ENCODE peak calls at places on chromosomes 16 and 17, in five cellular contexts. F is IMR-90, W is Peyer's patch, U is HepG2, B is upper lobe of right lung. H is an unnamed sample.

GRCh38 chr16:25027781-25028180 is 12.6 kb upstream of the ARHGAP17 start:
- DNase-seq in U (no peak), B (no peak), W (no peak), F (no peak), H (no peak)

GRCh38 chr16:50271148-50272041 is 5.0 kb downstream of the ADCY7 start:
- DNase-seq in W (no peak), B (no peak), F (no peak), U (peak), H (no peak)

GRCh38 chr17:13140750-13141149 is 122.9 kb upstream of the ELAC2 start:
- DNase-seq in U (no peak), B (no peak), F (peak), W (no peak), H (no peak)

GRCh38 chr17:38341035-38341721 is 2.6 kb downstream of the GPR179 start:
- DNase-seq in W (peak), B (peak), F (no peak), U (peak), H (no peak)

GRCh38 chr16:87468550-87468949 is 24.3 kb downstream of the ZCCHC14 start:
- DNase-seq in U (no peak), F (no peak), W (no peak), B (no peak), H (no peak)

GRCh38 chr17:17055286-17056166 is 13.3 kb downstream of the MPRIP start:
- DNase-seq in F (no peak), B (peak), W (no peak), U (no peak), H (no peak)

GRCh38 chr17:17780941-17781590 is 55.7 kb downstream of the SREBF1 start:
- DNase-seq in U (no peak), B (no peak), F (peak), W (no peak), H (peak)

GRCh38 chr16:56357765-56358322 is 67.5 kb downstream of the AMFR start:
- DNase-seq in W (peak), B (peak), F (no peak), U (peak), H (no peak)

GRCh38 chr16:66580605-66581209 is 1.4 kb downstream of the CMTM2 start:
- DNase-seq in F (peak), B (no peak), U (peak), W (no peak), H (peak)

GRCh38 chr17:19833914-19834313 is 33.8 kb downstream of the ULK2 start:
- DNase-seq in B (no peak), U (no peak), W (no peak), F (peak), H (no peak)

GRCh38 chr16:85286066-85286712 is 173.9 kb upstream of the CIBAR2 start:
- DNase-seq in B (no peak), F (peak), U (no peak), W (no peak), H (peak)

GRCh38 chr17:78318407-78318806 is 41.5 kb downstream of the SOCS3 start:
- DNase-seq in U (no peak), W (no peak), B (no peak), F (no peak), H (no peak)

GRCh38 chr17:15350777-15351486 is 9.5 kb upstream of the TEKT3 start:
- DNase-seq in W (no peak), B (no peak), F (no peak), U (no peak), H (no peak)
- H3K27ac ChIP-seq in W (peak), B (peak), F (peak), U (no peak), H (no peak)

GRCh38 chr17:41915020-41915419 is 3.7 kb downstream of the ACLY start:
- DNase-seq in W (no peak), U (no peak), B (no peak), F (no peak), H (no peak)

GRCh38 chr17:41915566-41915965 is 3.2 kb downstream of the ACLY start:
- DNase-seq in W (no peak), U (no peak), B (no peak), F (no peak), H (no peak)

GRCh38 chr17:41912925-41913324 is 5.8 kb downstream of the ACLY start:
- DNase-seq in F (no peak), U (no peak), W (no peak), B (no peak), H (no peak)

GRCh38 chr17:41913798-41914197 is 5.0 kb downstream of the ACLY start:
- DNase-seq in W (no peak), F (no peak), U (no peak), B (no peak), H (no peak)

GRCh38 chr17:41914358-41914766 is 4.4 kb downstream of the ACLY start:
- DNase-seq in U (peak), F (peak), B (no peak), W (peak), H (peak)
- H3K4me3 ChIP-seq in U (peak), F (no peak), B (no peak), W (no peak), H (no peak)

DNA sequence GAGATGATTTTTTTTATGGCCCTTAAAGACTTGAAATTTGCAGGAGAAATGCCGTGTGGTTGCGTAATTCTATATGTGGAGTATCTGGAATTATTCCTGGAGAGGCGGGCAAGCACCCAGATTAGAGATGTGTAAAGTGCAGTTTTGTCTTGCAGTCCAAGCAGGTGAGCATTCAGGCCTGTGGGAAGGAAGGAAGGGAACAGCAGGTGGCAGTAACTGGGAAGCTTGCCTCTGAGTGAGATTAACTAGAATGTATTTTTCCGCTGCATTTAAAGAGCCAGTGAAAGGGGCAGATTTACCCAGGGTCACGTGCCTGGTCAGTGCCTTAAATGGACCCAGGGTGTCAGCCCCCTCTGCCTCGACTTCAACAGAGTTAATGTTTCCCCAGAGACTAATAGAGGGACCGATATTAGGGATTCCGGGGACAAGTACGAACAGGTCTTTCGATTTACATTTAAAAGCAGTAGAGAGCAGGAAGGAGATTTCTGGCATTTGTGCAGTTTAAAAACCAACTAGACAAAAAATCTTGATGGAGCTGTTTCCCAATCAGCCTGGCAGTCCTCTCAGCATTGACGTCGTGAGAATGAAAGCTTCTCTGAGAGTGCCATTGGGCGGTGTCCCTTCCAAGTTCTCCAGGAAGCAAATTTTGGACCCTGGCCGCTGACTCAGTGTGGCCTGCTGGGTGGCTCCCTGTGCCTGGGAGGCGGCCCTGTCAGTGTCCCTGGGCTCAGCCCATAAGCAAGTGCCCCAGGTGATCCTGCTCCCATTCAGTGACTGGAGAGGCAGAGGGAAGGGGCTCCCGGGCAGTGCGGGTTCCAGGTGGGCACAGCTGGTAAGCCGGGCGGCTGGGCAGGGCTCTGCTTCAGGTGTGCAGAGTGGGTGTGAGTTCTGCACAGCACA is 38.2 kb downstream of the KSR1 start:
- DNase-seq in W (peak), U (peak), F (peak), B (peak), H (no peak)
- TF ChIP-seq CTCF in W (peak), U (peak), F (peak), B (peak), H (peak)

GRCh38 chr17:51289776-51290175 is 29.4 kb downstream of the UTP18 start:
- DNase-seq in U (no peak), W (no peak), F (peak), B (no peak), H (no peak)
- H3K27ac ChIP-seq in U (no peak), W (no peak), F (peak), B (no peak), H (no peak)

H was measured in brain microvascular endothelial cell.